ENCODE peak calls at places on chromosomes 3 and 15, in nine cellular contexts. One of them, this sample, is unnamed. For H3K4me1 and H3K27me3, the result is how much of the 10 kb centered on the place peaks cover.

GRCh38 chr15:101240364-101240763 is 11.5 kb downstream of the CHSY1 start:
- DNase-seq in transverse colon: no peak
- DNase-seq in SJSA1: no peak
- DNase-seq in cardiac muscle cell: no peak
- DNase-seq in esophagus muscularis mucosa: no peak
- DNase-seq in tibial nerve: no peak
- DNase-seq in PC-3: no peak
- DNase-seq in Caco-2: no peak
- DNase-seq in heart left ventricle: no peak
- DNase-seq in this sample: no peak

GRCh38 chr3:136954980-136955780 is 2.6 kb upstream of the IL20RB start:
- DNase-seq in transverse colon: no peak
- DNase-seq in SJSA1: no peak
- DNase-seq in cardiac muscle cell: no peak
- DNase-seq in esophagus muscularis mucosa: no peak
- DNase-seq in tibial nerve: no peak
- DNase-seq in PC-3: no peak
- DNase-seq in Caco-2: no peak
- DNase-seq in heart left ventricle: no peak
- DNase-seq in this sample: no peak

GRCh38 chr3:46612324-46612723 is at the start of gene FAM240A:
- DNase-seq in transverse colon: no peak
- DNase-seq in SJSA1: no peak
- DNase-seq in cardiac muscle cell: no peak
- DNase-seq in esophagus muscularis mucosa: peak
- DNase-seq in tibial nerve: peak
- DNase-seq in PC-3: no peak
- DNase-seq in Caco-2: no peak
- DNase-seq in heart left ventricle: no peak
- DNase-seq in this sample: no peak

GRCh38 chr3:122800838-122801237 is 6.0 kb downstream of the SLC49A4 start:
- DNase-seq in transverse colon: no peak
- DNase-seq in SJSA1: no peak
- DNase-seq in cardiac muscle cell: no peak
- DNase-seq in esophagus muscularis mucosa: no peak
- DNase-seq in tibial nerve: no peak
- DNase-seq in PC-3: no peak
- DNase-seq in Caco-2: no peak
- DNase-seq in heart left ventricle: no peak
- DNase-seq in this sample: no peak

GRCh38 chr3:69422751-69423150 is 36.9 kb upstream of the FRMD4B start:
- DNase-seq in transverse colon: no peak
- DNase-seq in SJSA1: no peak
- DNase-seq in cardiac muscle cell: no peak
- DNase-seq in esophagus muscularis mucosa: no peak
- DNase-seq in tibial nerve: no peak
- DNase-seq in PC-3: peak
- DNase-seq in Caco-2: no peak
- DNase-seq in heart left ventricle: no peak
- DNase-seq in this sample: no peak

GRCh38 chr3:128432898-128433629 is 33.6 kb downstream of the DNAJB8 start:
- DNase-seq in transverse colon: no peak
- DNase-seq in SJSA1: no peak
- DNase-seq in cardiac muscle cell: peak
- DNase-seq in esophagus muscularis mucosa: no peak
- DNase-seq in tibial nerve: no peak
- DNase-seq in PC-3: peak
- DNase-seq in Caco-2: peak
- DNase-seq in heart left ventricle: no peak
- DNase-seq in this sample: no peak

GRCh38 chr3:191170097-191170496 is 28.9 kb upstream of the OSTN start:
- DNase-seq in transverse colon: no peak
- DNase-seq in SJSA1: no peak
- DNase-seq in cardiac muscle cell: no peak
- DNase-seq in esophagus muscularis mucosa: no peak
- DNase-seq in tibial nerve: no peak
- DNase-seq in PC-3: no peak
- DNase-seq in Caco-2: no peak
- DNase-seq in heart left ventricle: no peak
- DNase-seq in this sample: no peak

GRCh38 chr3:192935441-192935840 is 17.8 kb upstream of the MB21D2 start:
- DNase-seq in transverse colon: no peak
- DNase-seq in SJSA1: no peak
- DNase-seq in cardiac muscle cell: no peak
- DNase-seq in esophagus muscularis mucosa: no peak
- DNase-seq in tibial nerve: no peak
- DNase-seq in PC-3: no peak
- DNase-seq in Caco-2: no peak
- DNase-seq in heart left ventricle: no peak
- DNase-seq in this sample: no peak

GRCh38 chr3:81463761-81464160 is 297.7 kb downstream of the GBE1 start:
- DNase-seq in transverse colon: no peak
- DNase-seq in SJSA1: no peak
- DNase-seq in cardiac muscle cell: no peak
- DNase-seq in esophagus muscularis mucosa: no peak
- DNase-seq in tibial nerve: no peak
- DNase-seq in PC-3: no peak
- DNase-seq in Caco-2: no peak
- DNase-seq in heart left ventricle: no peak
- DNase-seq in this sample: no peak

GRCh38 chr15:92069308-92070244 is 216.1 kb downstream of the SLCO3A1 start:
- DNase-seq in transverse colon: peak
- DNase-seq in SJSA1: peak
- DNase-seq in cardiac muscle cell: no peak
- DNase-seq in esophagus muscularis mucosa: no peak
- DNase-seq in tibial nerve: peak
- DNase-seq in PC-3: peak
- DNase-seq in Caco-2: no peak
- DNase-seq in heart left ventricle: peak
- DNase-seq in this sample: peak

GRCh38 chr3:42591811-42592210 is 1.2 kb downstream of the SS18L2 start:
- DNase-seq in transverse colon: no peak
- DNase-seq in SJSA1: no peak
- DNase-seq in cardiac muscle cell: no peak
- DNase-seq in esophagus muscularis mucosa: no peak
- DNase-seq in tibial nerve: no peak
- DNase-seq in PC-3: peak
- DNase-seq in Caco-2: no peak
- DNase-seq in heart left ventricle: no peak
- DNase-seq in this sample: no peak

GRCh38 chr3:46006646-46007045 is 11.0 kb upstream of the FYCO1 start:
- DNase-seq in transverse colon: no peak
- DNase-seq in SJSA1: no peak
- DNase-seq in cardiac muscle cell: no peak
- DNase-seq in esophagus muscularis mucosa: no peak
- DNase-seq in tibial nerve: no peak
- DNase-seq in PC-3: peak
- DNase-seq in Caco-2: no peak
- DNase-seq in heart left ventricle: no peak
- DNase-seq in this sample: no peak

GRCh38 chr3:132629928-132630327 is 29.7 kb downstream of the ACAD11 start:
- DNase-seq in transverse colon: no peak
- DNase-seq in SJSA1: no peak
- DNase-seq in cardiac muscle cell: no peak
- DNase-seq in esophagus muscularis mucosa: no peak
- DNase-seq in tibial nerve: no peak
- DNase-seq in PC-3: peak
- DNase-seq in Caco-2: no peak
- DNase-seq in heart left ventricle: no peak
- DNase-seq in this sample: no peak

GRCh38 chr15:40691737-40692136 is 3.2 kb upstream of the RAD51 start:
- DNase-seq in transverse colon: no peak
- DNase-seq in SJSA1: no peak
- DNase-seq in cardiac muscle cell: no peak
- DNase-seq in esophagus muscularis mucosa: no peak
- DNase-seq in tibial nerve: no peak
- DNase-seq in PC-3: peak
- DNase-seq in Caco-2: peak
- DNase-seq in heart left ventricle: no peak
- DNase-seq in this sample: no peak

GRCh38 chr3:177606891-177607290 is 409.6 kb upstream of the TBL1XR1 start:
- DNase-seq in transverse colon: no peak
- DNase-seq in SJSA1: no peak
- DNase-seq in cardiac muscle cell: no peak
- DNase-seq in esophagus muscularis mucosa: no peak
- DNase-seq in tibial nerve: no peak
- DNase-seq in PC-3: peak
- DNase-seq in Caco-2: peak
- DNase-seq in heart left ventricle: no peak
- DNase-seq in this sample: peak

GRCh38 chr3:69739204-69740102 is at the start of gene MITF:
- DNase-seq in transverse colon: peak
- DNase-seq in SJSA1: peak
- DNase-seq in cardiac muscle cell: peak
- DNase-seq in esophagus muscularis mucosa: peak
- DNase-seq in tibial nerve: peak
- DNase-seq in PC-3: peak
- DNase-seq in Caco-2: peak
- DNase-seq in heart left ventricle: peak
- DNase-seq in this sample: peak

GRCh38 chr3:133663569-133664313 is 2.0 kb upstream of the TOPBP1 start:
- DNase-seq in transverse colon: no peak
- DNase-seq in SJSA1: no peak
- DNase-seq in cardiac muscle cell: peak
- DNase-seq in esophagus muscularis mucosa: no peak
- DNase-seq in tibial nerve: no peak
- DNase-seq in PC-3: peak
- DNase-seq in Caco-2: peak
- DNase-seq in heart left ventricle: no peak
- DNase-seq in this sample: no peak

GRCh38 chr3:120450914-120451669 is at the start of gene FSTL1:
- DNase-seq in transverse colon: peak
- DNase-seq in SJSA1: peak
- DNase-seq in cardiac muscle cell: peak
- DNase-seq in esophagus muscularis mucosa: no peak
- DNase-seq in tibial nerve: peak
- DNase-seq in PC-3: peak
- DNase-seq in Caco-2: no peak
- DNase-seq in heart left ventricle: peak
- DNase-seq in this sample: peak

GRCh38 chr15:95763426-95763825 is 567.1 kb upstream of the NR2F2 start:
- DNase-seq in transverse colon: no peak
- DNase-seq in SJSA1: no peak
- DNase-seq in cardiac muscle cell: no peak
- DNase-seq in esophagus muscularis mucosa: no peak
- DNase-seq in tibial nerve: no peak
- DNase-seq in PC-3: no peak
- DNase-seq in Caco-2: no peak
- DNase-seq in heart left ventricle: no peak
- DNase-seq in this sample: no peak

GRCh38 chr3:134460965-134461364 is 24.8 kb downstream of the ANAPC13 start:
- DNase-seq in transverse colon: no peak
- DNase-seq in SJSA1: no peak
- DNase-seq in cardiac muscle cell: no peak
- DNase-seq in esophagus muscularis mucosa: peak
- DNase-seq in tibial nerve: no peak
- DNase-seq in PC-3: peak
- DNase-seq in Caco-2: no peak
- DNase-seq in heart left ventricle: no peak
- DNase-seq in this sample: no peak

GRCh38 chr3:11335056-11335608 is 62.9 kb downstream of the ATG7 start:
- DNase-seq in transverse colon: no peak
- DNase-seq in SJSA1: no peak
- DNase-seq in cardiac muscle cell: peak
- DNase-seq in esophagus muscularis mucosa: no peak
- DNase-seq in tibial nerve: peak
- DNase-seq in PC-3: peak
- DNase-seq in Caco-2: peak
- DNase-seq in heart left ventricle: no peak
- DNase-seq in this sample: no peak

GRCh38 chr15:78420766-78421165 is 17.2 kb upstream of the IREB2 start:
- DNase-seq in transverse colon: no peak
- DNase-seq in SJSA1: no peak
- DNase-seq in cardiac muscle cell: no peak
- DNase-seq in esophagus muscularis mucosa: no peak
- DNase-seq in tibial nerve: no peak
- DNase-seq in PC-3: no peak
- DNase-seq in Caco-2: no peak
- DNase-seq in heart left ventricle: no peak
- DNase-seq in this sample: no peak
- H3K4me1 ChIP-seq in transverse colon: under half
- H3K4me1 ChIP-seq in SJSA1: under half
- H3K4me1 ChIP-seq in cardiac muscle cell: under half
- H3K4me1 ChIP-seq in esophagus muscularis mucosa: under half
- H3K4me1 ChIP-seq in tibial nerve: under half
- H3K4me1 ChIP-seq in PC-3: under half
- H3K4me1 ChIP-seq in Caco-2: under half
- H3K4me1 ChIP-seq in heart left ventricle: under half
- H3K4me1 ChIP-seq in this sample: under half

GRCh38 chr3:50194903-50195500 is 3.6 kb downstream of the GNAT1 start:
- DNase-seq in transverse colon: no peak
- DNase-seq in SJSA1: no peak
- DNase-seq in cardiac muscle cell: no peak
- DNase-seq in esophagus muscularis mucosa: no peak
- DNase-seq in tibial nerve: no peak
- DNase-seq in PC-3: peak
- DNase-seq in Caco-2: peak
- DNase-seq in heart left ventricle: no peak
- DNase-seq in this sample: peak
- H3K27me3 ChIP-seq in transverse colon: half or more
- H3K27me3 ChIP-seq in SJSA1: under half
- H3K27me3 ChIP-seq in cardiac muscle cell: under half
- H3K27me3 ChIP-seq in esophagus muscularis mucosa: under half
- H3K27me3 ChIP-seq in tibial nerve: under half
- H3K27me3 ChIP-seq in PC-3: under half
- H3K27me3 ChIP-seq in Caco-2: under half
- H3K27me3 ChIP-seq in heart left ventricle: under half
- H3K27me3 ChIP-seq in this sample: under half

DNA sequence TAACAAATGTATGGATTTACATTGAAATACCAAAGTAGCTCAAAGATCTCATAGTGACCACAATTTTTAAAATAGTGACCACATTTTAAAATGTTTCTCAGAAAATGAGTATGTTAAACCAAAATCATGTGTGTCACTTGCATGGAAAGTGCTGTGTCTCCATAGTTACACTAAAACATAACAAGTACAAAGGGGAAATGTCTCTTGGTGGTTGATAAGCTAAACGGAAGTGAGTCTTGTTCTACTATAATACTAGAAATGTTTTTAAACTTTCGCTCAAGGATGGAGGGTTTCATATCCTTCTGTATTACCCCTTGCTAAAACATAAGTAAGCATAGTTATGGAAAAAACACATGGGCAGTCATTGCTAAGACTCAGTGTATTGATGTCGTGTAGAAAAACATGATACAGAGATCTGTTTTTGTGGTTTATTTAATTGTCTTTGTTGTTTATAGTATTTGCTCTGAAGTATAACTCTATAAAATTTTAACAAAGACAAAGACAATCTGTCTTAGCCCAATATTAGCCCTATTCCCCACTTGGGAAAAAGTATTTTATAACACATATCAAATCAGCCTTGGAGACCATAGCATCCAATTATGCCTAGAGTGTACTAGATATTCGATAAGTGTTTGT is 27.0 kb upstream of the DENND4A start:
- DNase-seq in transverse colon: no peak
- DNase-seq in SJSA1: no peak
- DNase-seq in cardiac muscle cell: no peak
- DNase-seq in esophagus muscularis mucosa: no peak
- DNase-seq in tibial nerve: no peak
- DNase-seq in PC-3: no peak
- DNase-seq in Caco-2: no peak
- DNase-seq in heart left ventricle: no peak
- DNase-seq in this sample: no peak
- H3K4me1 ChIP-seq in transverse colon: under half
- H3K4me1 ChIP-seq in SJSA1: under half
- H3K4me1 ChIP-seq in cardiac muscle cell: under half
- H3K4me1 ChIP-seq in esophagus muscularis mucosa: under half
- H3K4me1 ChIP-seq in tibial nerve: under half
- H3K4me1 ChIP-seq in PC-3: under half
- H3K4me1 ChIP-seq in Caco-2: under half
- H3K4me1 ChIP-seq in heart left ventricle: under half
- H3K4me1 ChIP-seq in this sample: under half

GRCh38 chr15:61701455-61701854 is 358.8 kb downstream of the VPS13C start:
- DNase-seq in transverse colon: no peak
- DNase-seq in SJSA1: no peak
- DNase-seq in cardiac muscle cell: no peak
- DNase-seq in esophagus muscularis mucosa: peak
- DNase-seq in tibial nerve: no peak
- DNase-seq in PC-3: no peak
- DNase-seq in Caco-2: no peak
- DNase-seq in heart left ventricle: no peak
- DNase-seq in this sample: no peak
- H3K27me3 ChIP-seq in transverse colon: under half
- H3K27me3 ChIP-seq in SJSA1: under half
- H3K27me3 ChIP-seq in cardiac muscle cell: under half
- H3K27me3 ChIP-seq in esophagus muscularis mucosa: under half
- H3K27me3 ChIP-seq in tibial nerve: under half
- H3K27me3 ChIP-seq in PC-3: under half
- H3K27me3 ChIP-seq in Caco-2: under half
- H3K27me3 ChIP-seq in heart left ventricle: under half
- H3K27me3 ChIP-seq in this sample: under half